ENCODE peak calls at places on chromosome 20, in five cellular contexts. I, J, N, D and S are unnamed samples.

GRCh38 chr20:36506253-36506652 is 35.1 kb upstream of the MYL9 start:
- DNase-seq in I (no peak), J (no peak), N (no peak), D (no peak), S (no peak)

GRCh38 chr20:48102821-48103635 is 317.7 kb upstream of the SULF2 start:
- DNase-seq in I (no peak), J (no peak), N (no peak), D (no peak), S (no peak)

GRCh38 chr20:50577175-50578018 is 67.2 kb downstream of the PTPN1 start:
- DNase-seq in I (no peak), J (no peak), N (no peak), D (no peak), S (peak)

GRCh38 chr20:40502431-40502992 is 186.5 kb downstream of the MAFB start:
- DNase-seq in I (no peak), J (no peak), N (no peak), D (no peak), S (no peak)

GRCh38 chr20:20892328-20892727 is 179.9 kb upstream of the RALGAPA2 start:
- DNase-seq in I (no peak), J (no peak), N (no peak), D (no peak), S (no peak)

GRCh38 chr20:17938889-17939619 is 29.5 kb downstream of the SNX5 start:
- DNase-seq in I (peak), J (no peak), N (no peak), D (no peak), S (peak)

GRCh38 chr20:17843246-17844132 is 125.1 kb downstream of the SNX5 start:
- DNase-seq in I (no peak), J (no peak), N (peak), D (no peak), S (no peak)

GRCh38 chr20:3658708-3659491 is 4.3 kb downstream of the GFRA4 start:
- DNase-seq in I (no peak), J (no peak), N (no peak), D (no peak), S (no peak)

GRCh38 chr20:49595811-49596545 is 28.0 kb upstream of the PTGIS start:
- DNase-seq in I (no peak), J (no peak), N (peak), D (no peak), S (no peak)

GRCh38 chr20:13442990-13443389 is 195.7 kb downstream of the TASP1 start:
- DNase-seq in I (no peak), J (no peak), N (no peak), D (no peak), S (no peak)

GRCh38 chr20:53652090-53652858 is 58.6 kb upstream of the ZNF217 start:
- DNase-seq in I (peak), J (no peak), N (no peak), D (no peak), S (no peak)

GRCh38 chr20:51639206-51639832 is 96.8 kb upstream of the NFATC2 start:
- DNase-seq in I (peak), J (peak), N (no peak), D (no peak), S (peak)

GRCh38 chr20:5766085-5766764 is 16.0 kb downstream of the SHLD1 start:
- DNase-seq in I (no peak), J (no peak), N (no peak), D (no peak), S (peak)

GRCh38 chr20:47305667-47306066 is 50.8 kb downstream of the ZMYND8 start:
- DNase-seq in I (no peak), J (no peak), N (no peak), D (no peak), S (no peak)

GRCh38 chr20:31936430-31936829 is 15.4 kb downstream of the PDRG1 start:
- DNase-seq in I (no peak), J (no peak), N (no peak), D (no peak), S (no peak)

GRCh38 chr20:38680492-38681118 is 43.7 kb upstream of the SLC32A1 start:
- DNase-seq in I (peak), J (no peak), N (no peak), D (no peak), S (no peak)

GRCh38 chr20:12175538-12175937 is 257.8 kb downstream of the BTBD3 start:
- DNase-seq in I (no peak), J (no peak), N (no peak), D (no peak), S (no peak)

GRCh38 chr20:361562-361961 is 14.7 kb downstream of the NRSN2 start:
- DNase-seq in I (no peak), J (no peak), N (no peak), D (no peak), S (no peak)

GRCh38 chr20:46998497-46999190 is 104.0 kb downstream of the EYA2 start:
- DNase-seq in I (peak), J (no peak), N (no peak), D (no peak), S (peak)

GRCh38 chr20:62145688-62146018 is 2.1 kb downstream of the SS18L1 start:
- DNase-seq in I (no peak), J (no peak), N (no peak), D (no peak), S (no peak)

GRCh38 chr20:3747471-3747870 is 15.0 kb downstream of the HSPA12B start:
- DNase-seq in I (no peak), J (no peak), N (no peak), D (no peak), S (no peak)

GRCh38 chr20:52054123-52054522 is 137.5 kb downstream of the ZFP64 start:
- DNase-seq in I (no peak), J (no peak), N (no peak), D (no peak), S (no peak)

GRCh38 chr20:50111120-50111828 is 1.7 kb downstream of the UBE2V1 start:
- DNase-seq in I (peak), J (no peak), N (no peak), D (no peak), S (no peak)

GRCh38 chr20:39107741-39108140 is 145.6 kb downstream of the DHX35 start:
- DNase-seq in I (no peak), J (no peak), N (no peak), D (no peak), S (no peak)

GRCh38 chr20:33882018-33882417 is 70.9 kb downstream of the CHMP4B start:
- DNase-seq in I (no peak), J (no peak), N (no peak), D (no peak), S (no peak)

GRCh38 chr20:36624925-36625324 is 19.3 kb downstream of the RAB5IF start:
- DNase-seq in I (no peak), J (no peak), N (no peak), D (no peak), S (peak)